ENCODE peak calls at places on chromosomes 4 and X, in nine cellular contexts. S is stimulated activated CD8-positive, alpha-beta memory T cell treated with anti-CD3 and anti-CD28 coated beads, Interleukin-7, amount 100 ng/mL, for 24 hours; J is CD8-positive, alpha-beta memory T cell; Q is iPS DF 6.9; H is occipital lobe; A is MM.1S; O is CD8-positive, alpha-beta T cell; K is body of pancreas; N is right lobe of liver. F is an unnamed sample.

GRCh38 chr4:20284990-20285389 is 33.3 kb downstream of the SLIT2 start:
- DNase-seq in S (no peak), J (no peak), Q (no peak), H (no peak), A (no peak), O (no peak), K (no peak), N (no peak), F (no peak)

GRCh38 chr4:164997324-164997723 is 19.9 kb upstream of the TRIM61 start:
- DNase-seq in S (no peak), J (no peak), Q (no peak), H (no peak), A (peak), O (no peak), K (no peak), N (no peak), F (no peak)

GRCh38 chrX:31154941-31155340 is 83.1 kb upstream of the FTHL17 start:
- DNase-seq in S (no peak), J (no peak), Q (no peak), H (no peak), A (no peak), O (no peak), K (no peak), N (no peak), F (no peak)

GRCh38 chr4:154078504-154079350 is 289.8 kb upstream of the SFRP2 start:
- DNase-seq in S (no peak), J (no peak), Q (no peak), H (no peak), A (no peak), O (no peak), K (no peak), N (no peak), F (no peak)

GRCh38 chr4:169582203-169582602 is 30.2 kb downstream of the NEK1 start:
- DNase-seq in S (no peak), J (no peak), Q (no peak), H (no peak), A (peak), O (no peak), K (no peak), N (no peak), F (no peak)

GRCh38 chr4:92235741-92236140 is 68.0 kb upstream of the GRID2 start:
- DNase-seq in S (no peak), J (no peak), Q (no peak), H (no peak), A (no peak), O (no peak), K (no peak), N (no peak), F (no peak)

GRCh38 chr4:41369680-41370079 is 113.0 kb downstream of the UCHL1 start:
- DNase-seq in S (no peak), J (no peak), Q (no peak), H (peak), A (no peak), O (no peak), K (peak), N (peak), F (no peak)

GRCh38 chr4:169975837-169976796 is 50.1 kb downstream of the MFAP3L start:
- DNase-seq in S (no peak), J (no peak), Q (no peak), H (no peak), A (no peak), O (no peak), K (no peak), N (peak), F (no peak)

GRCh38 chr4:56410247-56410646 is 23.0 kb upstream of the AASDH start:
- DNase-seq in S (no peak), J (no peak), Q (no peak), H (peak), A (no peak), O (no peak), K (peak), N (no peak), F (no peak)

GRCh38 chr4:14871676-14872430 is 130.4 kb upstream of the CPEB2 start:
- DNase-seq in S (no peak), J (peak), Q (no peak), H (no peak), A (peak), O (peak), K (no peak), N (peak), F (no peak)

GRCh38 chr4:67006791-67007190 is 538.5 kb downstream of the CENPC start:
- DNase-seq in S (no peak), J (no peak), Q (no peak), H (no peak), A (no peak), O (no peak), K (no peak), N (no peak), F (no peak)

GRCh38 chr4:86685401-86685800 is 91.3 kb downstream of the PTPN13 start:
- DNase-seq in S (no peak), J (no peak), Q (no peak), H (no peak), A (no peak), O (no peak), K (no peak), N (no peak), F (no peak)

GRCh38 chr4:98828801-98829200 is 100.1 kb downstream of the EIF4E start:
- DNase-seq in S (peak), J (peak), Q (no peak), H (no peak), A (no peak), O (peak), K (no peak), N (no peak), F (peak)

GRCh38 chr4:94974773-94975172 is 217.0 kb downstream of the BMPR1B start:
- DNase-seq in S (no peak), J (no peak), Q (no peak), H (no peak), A (no peak), O (no peak), K (no peak), N (no peak), F (no peak)

GRCh38 chr4:244471-244870 is 60.8 kb downstream of the ZNF732 start:
- DNase-seq in S (peak), J (peak), Q (peak), H (no peak), A (peak), O (peak), K (peak), N (no peak), F (peak)

GRCh38 chrX:120753413-120754251 is 122.0 kb downstream of the CT47B1 start:
- DNase-seq in S (no peak), J (no peak), Q (no peak), H (no peak), A (no peak), O (no peak), K (no peak), N (no peak), F (no peak)

GRCh38 chr4:17066241-17066640 is 167.8 kb upstream of the LDB2 start:
- DNase-seq in S (no peak), J (no peak), Q (no peak), H (no peak), A (no peak), O (no peak), K (no peak), N (no peak), F (no peak)

GRCh38 chr4:8286719-8287355 is 17.3 kb downstream of the HTRA3 start:
- DNase-seq in S (no peak), J (no peak), Q (no peak), H (no peak), A (no peak), O (no peak), K (no peak), N (no peak), F (no peak)

GRCh38 chr4:73721419-73721818 is 18.9 kb upstream of the CXCL8 start:
- DNase-seq in S (no peak), J (no peak), Q (no peak), H (no peak), A (no peak), O (no peak), K (no peak), N (no peak), F (no peak)

GRCh38 chr4:1508161-1509160 is 102.2 kb upstream of the NKX1-1 start:
- DNase-seq in S (no peak), J (no peak), Q (no peak), H (no peak), A (no peak), O (no peak), K (peak), N (peak), F (no peak)

GRCh38 chr4:174119051-174119450 is 164.4 kb downstream of the FBXO8 start:
- DNase-seq in S (no peak), J (no peak), Q (no peak), H (no peak), A (no peak), O (no peak), K (no peak), N (no peak), F (no peak)

GRCh38 chr4:177380730-177381287 is 61.4 kb downstream of the AGA start:
- DNase-seq in S (no peak), J (no peak), Q (peak), H (no peak), A (no peak), O (no peak), K (no peak), N (no peak), F (peak)

GRCh38 chr4:185421366-185422124 is 4.2 kb downstream of the UFSP2 start:
- DNase-seq in S (no peak), J (no peak), Q (no peak), H (no peak), A (peak), O (no peak), K (no peak), N (no peak), F (no peak)

GRCh38 chrX:38881727-38882126 is 80.5 kb downstream of the MID1IP1 start:
- DNase-seq in S (no peak), J (no peak), Q (no peak), H (no peak), A (no peak), O (no peak), K (no peak), N (no peak), F (no peak)

GRCh38 chrX:54745676-54746075 is 52.4 kb downstream of the ITIH6 start:
- DNase-seq in S (no peak), J (no peak), Q (no peak), H (no peak), A (no peak), O (no peak), K (peak), N (no peak), F (no peak)